ENCODE peak calls at places on chromosome 9, in nine cellular contexts. T is A549, Q is uterus, W is body of pancreas, Y is adrenal gland, P is ovary, J is spleen, M is prostate gland, K is breast epithelium. I is an unnamed sample. For H3K4me1, the result is how much of the 10 kb centered on the place peaks cover.

GRCh38 chr9:9556865-9557803 is 1055.7 kb downstream of the PTPRD start:
- DNase-seq in T (no peak), Q (no peak), W (no peak), Y (no peak), P (no peak), J (no peak), M (no peak), K (no peak), I (no peak)

GRCh38 chr9:128809831-128810230 is 8.5 kb upstream of the ENDOG start:
- DNase-seq in T (no peak), Q (no peak), W (no peak), Y (no peak), P (no peak), J (no peak), M (no peak), K (no peak), I (no peak)

GRCh38 chr9:105044458-105044857 is 116.5 kb upstream of the ABCA1 start:
- DNase-seq in T (no peak), Q (no peak), W (no peak), Y (peak), P (no peak), J (no peak), M (no peak), K (no peak), I (no peak)

GRCh38 chr9:37529111-37529510 is 43.4 kb downstream of the POLR1E start:
- DNase-seq in T (no peak), Q (no peak), W (no peak), Y (no peak), P (no peak), J (peak), M (peak), K (no peak), I (no peak)

GRCh38 chr9:70258692-70259511 is at the start of gene SMC5:
- DNase-seq in T (peak), Q (peak), W (peak), Y (peak), P (peak), J (peak), M (peak), K (peak), I (peak)

GRCh38 chr9:23829580-23830458 is 3.8 kb upstream of the ELAVL2 start:
- DNase-seq in T (no peak), Q (no peak), W (no peak), Y (no peak), P (no peak), J (no peak), M (no peak), K (no peak), I (no peak)

GRCh38 chr9:131625388-131625787 is 80.1 kb downstream of the PRRT1B start:
- DNase-seq in T (no peak), Q (no peak), W (no peak), Y (no peak), P (no peak), J (peak), M (no peak), K (no peak), I (no peak)

GRCh38 chr9:137461663-137462395 is 2.7 kb upstream of the NSMF start:
- DNase-seq in T (peak), Q (peak), W (peak), Y (peak), P (peak), J (peak), M (no peak), K (no peak), I (no peak)

GRCh38 chr9:96553070-96553469 is 66.6 kb downstream of the CDC14B start:
- DNase-seq in T (peak), Q (no peak), W (no peak), Y (no peak), P (no peak), J (no peak), M (no peak), K (no peak), I (no peak)

GRCh38 chr9:38182321-38182720 is 113.3 kb upstream of the SHB start:
- DNase-seq in T (no peak), Q (no peak), W (peak), Y (no peak), P (no peak), J (no peak), M (no peak), K (no peak), I (no peak)

GRCh38 chr9:93043122-93043521 is 15.4 kb upstream of the SUSD3 start:
- DNase-seq in T (no peak), Q (no peak), W (no peak), Y (no peak), P (no peak), J (no peak), M (no peak), K (no peak), I (no peak)

GRCh38 chr9:20382460-20383071 is 239.7 kb downstream of the MLLT3 start:
- DNase-seq in T (peak), Q (no peak), W (no peak), Y (no peak), P (no peak), J (no peak), M (no peak), K (no peak), I (no peak)

GRCh38 chr9:33403941-33404781 is 1.8 kb upstream of the AQP7 start:
- DNase-seq in T (no peak), Q (no peak), W (no peak), Y (no peak), P (no peak), J (no peak), M (no peak), K (no peak), I (no peak)

GRCh38 chr9:35350827-35351549 is 138.9 kb upstream of the RUSC2 start:
- DNase-seq in T (no peak), Q (no peak), W (peak), Y (no peak), P (no peak), J (no peak), M (no peak), K (no peak), I (no peak)

GRCh38 chr9:136784249-136784996 is 6.7 kb upstream of the TMEM141 start:
- DNase-seq in T (peak), Q (no peak), W (peak), Y (no peak), P (no peak), J (no peak), M (no peak), K (no peak), I (peak)

GRCh38 chr9:93575706-93576295 is 583 bp upstream of the PHF2 start:
- DNase-seq in T (peak), Q (peak), W (peak), Y (peak), P (peak), J (peak), M (peak), K (no peak), I (no peak)

GRCh38 chr9:25716220-25716872 is 38.1 kb upstream of the TUSC1 start:
- DNase-seq in T (peak), Q (no peak), W (peak), Y (peak), P (no peak), J (peak), M (peak), K (peak), I (peak)

GRCh38 chr9:134055981-134056461 is 11.8 kb downstream of the BRD3 start:
- DNase-seq in T (peak), Q (peak), W (peak), Y (peak), P (peak), J (peak), M (peak), K (peak), I (peak)

GRCh38 chr9:34985311-34985899 is 4.1 kb upstream of the DNAJB5 start:
- DNase-seq in T (peak), Q (peak), W (peak), Y (peak), P (no peak), J (peak), M (peak), K (no peak), I (no peak)

GRCh38 chr9:95750725-95751644 is 124.5 kb upstream of the ERCC6L2 start:
- DNase-seq in T (no peak), Q (no peak), W (no peak), Y (no peak), P (no peak), J (no peak), M (no peak), K (no peak), I (no peak)

GRCh38 chr9:36037580-36038169 is 962 bp downstream of the RECK start:
- DNase-seq in T (peak), Q (no peak), W (no peak), Y (no peak), P (no peak), J (no peak), M (no peak), K (no peak), I (no peak)

GRCh38 chr9:127179633-127180401 is 57.4 kb upstream of the ANGPTL2 start:
- DNase-seq in T (no peak), Q (peak), W (no peak), Y (peak), P (peak), J (peak), M (no peak), K (peak), I (no peak)
- H3K4me1 ChIP-seq in T (under half), Q (under half), W (under half), Y (under half), P (under half), J (under half), M (under half), K (under half), I (under half)

DNA sequence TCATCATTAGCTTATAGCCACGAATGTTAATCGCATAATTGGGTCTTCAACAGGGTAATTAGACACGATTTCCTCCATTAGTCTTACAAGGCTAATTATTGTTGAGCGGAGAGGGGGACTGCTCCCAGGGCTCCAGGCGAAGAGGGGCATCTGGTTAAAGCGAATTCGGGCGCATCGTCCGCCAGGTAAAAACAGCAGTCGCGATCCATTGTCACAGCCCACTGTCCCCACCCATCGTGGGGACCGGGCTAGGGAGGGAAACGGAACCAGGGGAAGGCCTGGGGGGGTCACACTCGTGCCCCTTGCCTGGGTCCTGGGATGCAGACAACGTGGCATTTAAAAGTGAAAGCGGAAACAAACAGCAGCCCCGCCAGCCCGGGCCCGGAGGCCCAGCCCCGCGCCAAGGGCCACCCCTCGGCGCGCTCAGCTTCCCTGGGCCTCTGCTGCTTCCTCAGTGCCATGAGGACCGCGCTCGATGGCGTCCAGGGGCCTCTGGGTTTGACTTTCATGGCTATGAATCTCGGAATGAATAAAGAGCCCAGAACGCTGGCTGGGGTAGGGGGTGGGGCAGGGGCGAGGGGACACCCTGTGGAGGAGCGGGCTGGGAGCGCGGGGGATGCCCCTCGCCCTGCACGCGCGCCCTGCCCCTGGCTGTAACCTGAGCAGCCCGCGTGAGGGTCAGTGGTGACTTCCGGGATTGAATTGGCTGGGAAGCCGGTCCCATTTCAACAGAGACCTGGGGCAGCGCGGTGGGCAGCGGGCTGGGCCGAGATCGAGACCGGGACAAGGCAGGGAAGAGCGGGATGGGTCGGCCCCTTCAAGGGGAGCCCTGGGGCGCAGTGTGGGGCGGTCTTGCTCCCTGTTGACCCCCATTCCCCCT is 99.9 kb downstream of the GTF3C4 start:
- DNase-seq in T (peak), Q (peak), W (peak), Y (peak), P (peak), J (peak), M (peak), K (no peak), I (peak)
- TF ChIP-seq POLR2A in T (no peak), Q (peak), W (peak), Y (peak), P (no peak), J (peak), M (peak), K (peak), I (peak)

GRCh38 chr9:6781476-6781875 is 23.7 kb downstream of the KDM4C start:
- DNase-seq in T (no peak), Q (no peak), W (no peak), Y (no peak), P (no peak), J (no peak), M (no peak), K (no peak), I (no peak)
- H3K4me1 ChIP-seq in T (under half), Q (under half), W (half or more), Y (under half), P (under half), J (half or more), M (under half), K (under half), I (half or more)

DNA sequence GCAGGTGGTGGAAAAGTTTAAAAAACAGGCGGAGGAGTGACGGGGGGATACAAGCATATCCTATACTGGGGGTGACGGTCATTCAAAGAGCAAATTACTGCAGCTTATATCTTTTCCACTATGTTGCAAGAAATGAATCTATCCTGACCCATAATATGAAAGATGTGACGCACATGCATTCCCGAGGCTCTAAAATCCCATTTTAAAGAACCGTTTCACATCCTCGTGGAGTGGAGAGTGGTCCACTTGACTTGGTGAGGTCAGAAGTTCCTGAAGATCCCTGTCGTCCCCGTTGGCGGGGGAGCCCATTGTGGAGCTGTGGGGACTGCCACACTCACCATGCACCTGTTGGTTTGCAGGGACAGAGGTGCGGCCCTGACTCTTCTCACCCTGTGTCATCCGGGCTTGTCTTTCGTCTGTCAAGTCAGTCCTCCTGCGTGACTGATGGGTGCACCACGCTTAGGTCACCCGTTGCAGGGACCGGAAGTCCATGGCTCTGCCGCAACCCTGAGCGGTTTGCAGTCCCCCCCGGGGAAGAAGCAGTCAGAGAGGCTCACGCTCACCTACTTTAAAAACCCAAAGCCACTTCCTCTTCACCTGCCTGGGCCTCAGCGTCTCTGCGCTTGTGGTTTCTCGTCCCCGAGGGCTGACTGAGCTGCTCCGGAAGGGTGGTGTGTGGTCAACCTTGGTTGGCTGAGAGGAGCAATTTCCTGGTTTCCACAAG is 53.0 kb downstream of the USP20 start:
- DNase-seq in T (no peak), Q (no peak), W (peak), Y (no peak), P (no peak), J (peak), M (no peak), K (no peak), I (no peak)
- TF ChIP-seq POLR2A in T (no peak), Q (no peak), W (no peak), Y (no peak), P (no peak), J (peak), M (no peak), K (no peak), I (no peak)

GRCh38 chr9:91148306-91148705 is 213.4 kb downstream of the AUH start:
- DNase-seq in T (no peak), Q (no peak), W (no peak), Y (no peak), P (no peak), J (no peak), M (no peak), K (no peak), I (no peak)

GRCh38 chr9:91151014-91151740 is 210.5 kb downstream of the AUH start:
- DNase-seq in T (no peak), Q (no peak), W (peak), Y (no peak), P (no peak), J (no peak), M (no peak), K (no peak), I (peak)

GRCh38 chr9:91150273-91151013 is 211.3 kb downstream of the AUH start:
- DNase-seq in T (no peak), Q (no peak), W (no peak), Y (no peak), P (no peak), J (no peak), M (no peak), K (no peak), I (no peak)

GRCh38 chr9:91154686-91155085 is 207.0 kb downstream of the AUH start:
- DNase-seq in T (no peak), Q (no peak), W (no peak), Y (no peak), P (no peak), J (no peak), M (no peak), K (no peak), I (no peak)

GRCh38 chr9:91151741-91152095 is 210.0 kb downstream of the AUH start:
- DNase-seq in T (no peak), Q (no peak), W (no peak), Y (no peak), P (no peak), J (no peak), M (no peak), K (no peak), I (no peak)
- H3K4me1 ChIP-seq in T (under half), Q (under half), W (under half), Y (under half), P (under half), J (under half), M (under half), K (under half), I (under half)

DNA sequence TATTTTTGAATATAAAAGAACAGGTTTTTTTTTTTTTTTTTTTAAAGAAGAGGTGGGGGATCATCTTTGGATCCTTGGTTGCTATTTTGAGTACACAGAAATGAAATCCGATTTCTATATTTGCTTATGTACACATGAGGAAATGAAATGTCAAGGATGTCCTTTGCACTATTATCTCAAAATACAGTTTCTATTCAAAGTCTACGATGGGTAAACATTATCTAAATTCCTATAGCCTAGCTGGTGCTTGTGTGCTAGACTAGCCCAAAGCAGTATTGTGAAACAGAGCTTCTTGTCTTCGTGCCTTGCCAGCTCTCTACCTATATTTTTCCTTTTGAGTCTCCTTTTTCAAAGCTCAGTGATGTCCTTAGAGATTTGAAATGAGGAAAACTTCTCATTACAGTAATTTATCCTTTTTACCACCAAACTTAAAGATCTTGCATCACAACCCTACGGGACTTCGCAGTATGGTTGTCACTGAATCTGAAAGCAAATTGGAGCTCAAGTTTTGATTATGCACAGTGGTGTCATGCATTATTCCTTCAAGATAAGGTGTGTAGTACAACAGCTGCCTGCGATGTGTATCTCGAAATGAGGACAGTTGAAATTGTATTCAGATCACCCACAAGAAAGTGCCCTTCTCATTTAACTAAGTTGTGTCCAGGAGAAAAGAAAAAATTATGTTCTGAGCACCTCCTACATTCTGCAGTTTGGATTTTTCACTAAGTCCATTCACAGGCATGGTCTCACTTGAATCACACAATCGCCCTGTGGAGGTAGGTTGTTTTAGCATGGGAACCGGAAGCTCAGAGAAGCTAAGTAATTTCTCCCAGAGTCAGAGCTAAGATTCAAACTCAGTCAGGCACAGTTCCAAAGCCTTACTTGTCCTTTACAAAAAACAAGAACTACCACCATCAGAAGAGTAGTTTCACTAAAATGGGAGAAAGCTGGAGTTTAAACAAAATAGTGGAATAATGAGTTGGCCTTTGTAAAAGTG is 379.0 kb downstream of the GLIS3 start:
- DNase-seq in T (peak), Q (no peak), W (no peak), Y (no peak), P (no peak), J (no peak), M (no peak), K (no peak), I (no peak)
- TF ChIP-seq POLR2A in T (no peak), Q (no peak), W (no peak), Y (no peak), P (no peak), J (no peak), M (no peak), K (no peak), I (no peak)

GRCh38 chr9:97860451-97861147 is 7.6 kb downstream of the FOXE1 start:
- DNase-seq in T (no peak), Q (no peak), W (no peak), Y (no peak), P (no peak), J (no peak), M (no peak), K (no peak), I (no peak)
- H3K4me1 ChIP-seq in T (under half), Q (under half), W (under half), Y (under half), P (under half), J (under half), M (under half), K (under half), I (under half)

I was measured in tibial nerve.